ENCODE peak calls at places on chromosomes 13 and 19, in five cellular contexts. H is prostate gland, B is epithelial cell of prostate, R is heart right ventricle, V is transverse colon. F is an unnamed sample.

GRCh38 chr19:54364775-54365257 is at the start of gene LAIR1:
- DNase-seq in B (no peak), H (no peak), R (peak), V (peak), F (no peak)

GRCh38 chr13:75299913-75300862 is 181.8 kb downstream of the TBC1D4 start:
- DNase-seq in V (no peak), R (no peak), H (no peak), B (no peak), F (no peak)

GRCh38 chr13:113166266-113166665 is 7.8 kb downstream of the PROZ start:
- DNase-seq in B (no peak), H (no peak), R (no peak), V (no peak), F (no peak)

GRCh38 chr13:23810842-23811241 is 78.4 kb downstream of the MIPEP start:
- DNase-seq in B (no peak), H (no peak), V (no peak), R (no peak), F (no peak)

GRCh38 chr19:15900504-15900903 is 2.6 kb upstream of the CYP4F2 start:
- DNase-seq in B (no peak), V (no peak), R (no peak), H (no peak), F (no peak)

GRCh38 chr19:5150902-5151741 is 182.2 kb downstream of the KDM4B start:
- DNase-seq in H (no peak), V (no peak), B (no peak), R (peak), F (no peak)

GRCh38 chr19:18989316-18989715 is 44.0 kb downstream of the SUGP2 start:
- DNase-seq in B (no peak), R (no peak), H (no peak), V (no peak), F (no peak)

GRCh38 chr19:8361921-8362793 is 1.8 kb upstream of the ANGPTL4 start:
- DNase-seq in V (peak), B (peak), R (peak), H (peak), F (peak)

GRCh38 chr13:31674056-31674455 is 65.3 kb upstream of the RXFP2 start:
- DNase-seq in V (no peak), H (no peak), B (no peak), R (no peak), F (no peak)

GRCh38 chr19:40279120-40279551 is 6.0 kb downstream of the AKT2 start:
- DNase-seq in B (no peak), V (peak), R (peak), H (no peak), F (no peak)

GRCh38 chr13:20206065-20206725 is 13.5 kb upstream of the GJB2 start:
- DNase-seq in R (no peak), H (no peak), V (no peak), B (no peak), F (no peak)

GRCh38 chr13:30796132-30796832 is 60.9 kb downstream of the ALOX5AP start:
- DNase-seq in V (no peak), R (no peak), B (no peak), H (peak), F (no peak)

GRCh38 chr13:29956771-29957170 is 106.4 kb upstream of the UBL3 start:
- DNase-seq in R (no peak), B (no peak), V (no peak), H (no peak), F (no peak)

GRCh38 chr13:69109891-69110525 is 997.6 kb upstream of the ATXN8OS start:
- DNase-seq in V (no peak), B (no peak), H (no peak), R (no peak), F (no peak)

GRCh38 chr19:57648336-57649003 is 15.5 kb downstream of the ZNF211 start:
- DNase-seq in V (no peak), R (no peak), B (no peak), H (no peak), F (no peak)

GRCh38 chr19:51921949-51922348 is 5.3 kb upstream of the ZNF613 start:
- DNase-seq in H (no peak), B (no peak), R (no peak), V (no peak), F (no peak)

GRCh38 chr19:55370305-55370988 is at the start of gene IL11:
- DNase-seq in V (no peak), H (no peak), R (no peak), B (no peak), F (no peak)

GRCh38 chr19:18883530-18884304 is 12.2 kb downstream of the CERS1 start:
- DNase-seq in V (peak), H (no peak), R (no peak), B (no peak), F (no peak)

GRCh38 chr19:23762884-23763711 is 4.4 kb upstream of the ZNF681 start:
- DNase-seq in B (no peak), V (peak), H (peak), R (peak), F (peak)

GRCh38 chr13:97015661-97016350 is 21.5 kb upstream of the OXGR1 start:
- DNase-seq in H (no peak), R (no peak), V (no peak), B (no peak), F (no peak)

GRCh38 chr19:16161848-16162247 is 11.5 kb downstream of the CIB3 start:
- DNase-seq in R (no peak), V (no peak), H (no peak), B (peak), F (no peak)

GRCh38 chr13:46341112-46341711 is 45.8 kb downstream of the RUBCNL start:
- DNase-seq in B (no peak), H (no peak), R (no peak), V (no peak), F (no peak)

GRCh38 chr13:39149896-39150295 is 111.6 kb downstream of the NHLRC3 start:
- DNase-seq in R (no peak), B (no peak), H (no peak), V (no peak), F (no peak)

GRCh38 chr13:38979891-38980627 is 10.6 kb downstream of the STOML3 start:
- DNase-seq in R (peak), V (peak), B (no peak), H (no peak), F (peak)

GRCh38 chr19:51135004-51135403 is 7.1 kb upstream of the SIGLEC7 start:
- DNase-seq in H (no peak), V (no peak), R (no peak), B (no peak), F (no peak)

GRCh38 chr19:11382898-11383705 is 1.0 kb downstream of the EPOR start:
- DNase-seq in B (no peak), R (peak), V (peak), H (no peak), F (no peak)

GRCh38 chr19:41646589-41647204 is 19.8 kb upstream of the CEACAM4 start:
- DNase-seq in R (peak), B (no peak), H (no peak), V (no peak), F (no peak)

DNA sequence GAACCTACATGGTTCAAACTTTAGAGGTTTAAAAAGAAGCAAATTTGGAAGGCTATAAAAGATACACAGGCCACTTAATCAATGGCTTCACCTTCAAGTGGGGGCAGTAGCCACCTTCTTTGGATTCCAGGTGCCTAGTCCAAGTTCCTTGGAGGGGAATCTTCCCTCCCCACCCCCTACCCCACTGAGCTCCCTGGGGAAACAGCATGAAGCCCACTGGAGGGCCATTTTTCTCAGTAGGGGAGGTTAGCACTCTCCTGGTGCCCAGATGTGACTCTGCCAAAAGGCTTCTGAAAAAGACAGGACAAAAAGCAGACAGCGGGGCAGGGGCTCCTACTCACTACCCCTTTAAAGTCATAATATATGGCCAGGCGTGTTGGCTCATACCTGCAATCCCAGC is 93.9 kb downstream of the KCTD15 start:
- DNase-seq in V (no peak), R (no peak), B (no peak), H (no peak), F (no peak)
- H3K27ac ChIP-seq in V (no peak), R (no peak), B (no peak), H (no peak), F (no peak)

GRCh38 chr19:45781282-45782161 is 768 bp downstream of the DMPK start:
- DNase-seq in B (no peak), H (peak), R (peak), V (peak), F (no peak)

GRCh38 chr19:45785097-45785496 is 2.8 kb upstream of the DMPK start:
- DNase-seq in H (no peak), B (no peak), V (no peak), R (no peak), F (no peak)

GRCh38 chr19:45784096-45784495 is 1.8 kb upstream of the DMPK start:
- DNase-seq in R (no peak), B (no peak), H (no peak), V (no peak), F (no peak)

GRCh38 chr19:45782162-45782623 is at the start of gene DMPK:
- DNase-seq in B (no peak), H (no peak), V (no peak), R (peak), F (peak)

GRCh38 chr19:45782820-45783785 is 813 bp upstream of the DMPK start:
- DNase-seq in H (peak), B (no peak), R (peak), V (peak), F (no peak)
- H3K27ac ChIP-seq in H (peak), B (peak), R (peak), V (peak), F (peak)

GRCh38 chr19:1450735-1451669 is 1.1 kb downstream of the APC2 start:
- DNase-seq in B (no peak), H (no peak), R (no peak), V (no peak), F (peak)
- H3K27ac ChIP-seq in B (no peak), H (no peak), R (no peak), V (no peak), F (peak)

GRCh38 chr19:38267780-38268430 is 3.5 kb downstream of the SPINT2 start:
- DNase-seq in H (peak), R (no peak), B (no peak), V (peak), F (no peak)

GRCh38 chr19:38268539-38268938 is 4.2 kb downstream of the SPINT2 start:
- DNase-seq in B (no peak), H (no peak), V (no peak), R (no peak), F (no peak)

GRCh38 chr19:38265213-38265861 is 964 bp downstream of the SPINT2 start:
- DNase-seq in R (no peak), B (no peak), V (peak), H (no peak), F (no peak)

GRCh38 chr19:38266070-38266469 is 1.7 kb downstream of the SPINT2 start:
- DNase-seq in H (no peak), B (no peak), V (no peak), R (no peak), F (no peak)

GRCh38 chr19:38266981-38267597 is 2.7 kb downstream of the SPINT2 start:
- DNase-seq in H (no peak), R (no peak), V (peak), B (peak), F (no peak)
- H3K27ac ChIP-seq in H (peak), R (no peak), V (peak), B (peak), F (no peak)

GRCh38 chr19:960601-960938 is 23.6 kb upstream of the WDR18 start:
- DNase-seq in R (no peak), H (no peak), B (no peak), V (no peak), F (no peak)
- H3K27ac ChIP-seq in R (no peak), H (no peak), B (no peak), V (no peak), F (no peak)

DNA sequence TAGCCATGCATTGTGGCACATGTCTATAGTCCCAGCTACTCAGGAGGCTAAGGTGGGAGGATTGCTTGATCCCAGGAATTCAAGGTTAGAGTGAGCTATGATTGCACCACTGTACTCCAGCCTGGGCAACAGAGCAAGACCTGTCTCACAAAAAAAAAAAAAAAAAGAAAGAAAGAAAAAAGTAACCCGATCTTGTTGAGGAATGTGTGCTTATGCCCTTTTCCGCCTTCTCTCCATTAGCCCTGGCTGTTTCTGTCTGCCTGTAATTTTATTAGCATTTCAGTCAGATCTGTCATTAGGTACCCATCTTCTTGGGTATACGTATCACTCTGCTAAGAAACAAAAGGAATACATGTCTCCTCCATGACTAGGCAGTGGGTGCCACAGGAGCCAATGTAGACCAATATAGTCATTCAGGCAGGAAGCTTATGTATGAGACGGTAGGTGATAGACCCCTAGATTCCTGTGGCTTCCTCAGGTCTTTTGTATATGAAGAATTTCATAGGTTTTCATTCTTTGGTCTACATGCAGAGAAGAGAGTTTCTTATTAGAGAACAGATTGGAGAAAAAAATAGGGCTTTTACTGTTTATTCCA is 59.6 kb upstream of the NPAS1 start:
- DNase-seq in V (no peak), R (no peak), H (no peak), B (no peak), F (no peak)
- H3K27ac ChIP-seq in V (no peak), R (no peak), H (no peak), B (no peak), F (no peak)

GRCh38 chr19:29941828-29942403 is at the start of gene URI1:
- DNase-seq in V (peak), R (peak), H (peak), B (peak), F (peak)
- H3K27ac ChIP-seq in V (peak), R (peak), H (peak), B (peak), F (peak)

DNA sequence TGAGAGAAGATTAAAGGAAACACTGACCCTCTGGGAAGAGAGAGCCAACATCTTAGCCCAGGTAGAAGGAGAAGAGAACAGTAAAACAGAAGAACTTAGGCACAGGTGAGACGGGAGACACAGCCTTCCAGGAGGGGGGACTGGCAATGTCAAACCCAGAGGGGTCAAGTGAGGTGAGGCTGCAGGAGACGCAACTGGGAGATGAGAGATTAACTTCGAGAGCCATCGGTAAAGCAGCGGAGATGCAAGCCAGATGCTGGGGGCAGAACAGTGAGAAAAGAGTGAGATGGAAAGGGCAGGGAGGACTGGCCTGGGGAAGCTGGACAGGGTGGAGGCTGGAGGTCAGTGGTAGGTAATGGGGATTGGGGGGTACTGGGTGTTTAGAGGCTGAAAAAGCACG is 5.2 kb downstream of the INSR start:
- DNase-seq in R (no peak), H (no peak), V (no peak), B (no peak), F (no peak)
- H3K27ac ChIP-seq in R (no peak), H (no peak), V (peak), B (no peak), F (no peak)

GRCh38 chr19:39082167-39082566 is 2.0 kb upstream of the ACP7 start:
- DNase-seq in R (no peak), B (no peak), H (no peak), V (no peak), F (no peak)
- H3K27ac ChIP-seq in R (no peak), B (peak), H (no peak), V (no peak), F (no peak)

GRCh38 chr19:2547721-2548120 is 71.8 kb downstream of the GADD45B start:
- DNase-seq in B (no peak), H (no peak), R (no peak), V (no peak), F (no peak)
- H3K27ac ChIP-seq in B (no peak), H (no peak), R (peak), V (peak), F (peak)

F was measured in caudate nucleus.